ENCODE peak calls at places on chromosome 12, in seven cellular contexts. Q is endothelial cell of umbilical vein; R is effector memory CD4-positive, alpha-beta T cell; O is cardiac muscle cell; Y is H1; S is fibroblast of lung; G is aorta. J is an unnamed sample. For H3K4me1 and H3K27me3, the result is how much of the 10 kb centered on the place peaks cover.

GRCh38 chr12:7162691-7163114 is 26.8 kb upstream of the PEX5 start:
- DNase-seq in Y (peak), Q (no peak), R (peak), G (no peak), S (peak), O (peak), J (peak)

GRCh38 chr12:49882248-49882850 is 21.4 kb downstream of the FAIM2 start:
- DNase-seq in Y (no peak), S (peak), Q (no peak), G (peak), R (no peak), O (no peak), J (no peak)

GRCh38 chr12:18700254-18700653 is 37.6 kb downstream of the PLCZ1 start:
- DNase-seq in Y (no peak), Q (no peak), R (no peak), S (peak), O (no peak), G (peak), J (no peak)

GRCh38 chr12:713281-713875 is 39.0 kb upstream of the WNK1 start:
- DNase-seq in R (no peak), S (no peak), Q (no peak), G (no peak), O (no peak), Y (no peak), J (no peak)

GRCh38 chr12:666766-667308 is 3.6 kb upstream of the NINJ2 start:
- DNase-seq in Q (no peak), G (no peak), S (peak), Y (no peak), R (no peak), O (no peak), J (peak)

GRCh38 chr12:27644446-27644845 is 51.8 kb upstream of the REP15 start:
- DNase-seq in R (no peak), O (no peak), S (peak), Q (peak), G (no peak), Y (no peak), J (no peak)

GRCh38 chr12:107130830-107131760 is 37.7 kb upstream of the CRY1 start:
- DNase-seq in G (no peak), S (no peak), Y (no peak), O (peak), Q (peak), R (no peak), J (no peak)

GRCh38 chr12:83827860-83828259 is 1084.7 kb downstream of the SLC6A15 start:
- DNase-seq in S (no peak), Q (no peak), R (no peak), Y (no peak), G (no peak), O (no peak), J (no peak)

GRCh38 chr12:22437031-22437806 is 102.7 kb upstream of the ST8SIA1 start:
- DNase-seq in G (no peak), O (no peak), R (no peak), Q (no peak), S (peak), Y (no peak), J (no peak)

GRCh38 chr12:93174048-93174447 is 203.7 kb upstream of the NUDT4 start:
- DNase-seq in Q (peak), R (no peak), Y (no peak), O (no peak), G (no peak), S (peak), J (no peak)
- H3K4me1 ChIP-seq in Q (under half), R (under half), Y (under half), O (under half), G (under half), S (under half), J (under half)

GRCh38 chr12:53944209-53944608 is 5.6 kb downstream of the HOXC13 start:
- DNase-seq in O (no peak), Q (no peak), R (no peak), G (no peak), Y (no peak), S (no peak), J (no peak)
- H3K27me3 ChIP-seq in O (half or more), Q (half or more), R (half or more), G (under half), Y (half or more), S (half or more), J (half or more)

DNA sequence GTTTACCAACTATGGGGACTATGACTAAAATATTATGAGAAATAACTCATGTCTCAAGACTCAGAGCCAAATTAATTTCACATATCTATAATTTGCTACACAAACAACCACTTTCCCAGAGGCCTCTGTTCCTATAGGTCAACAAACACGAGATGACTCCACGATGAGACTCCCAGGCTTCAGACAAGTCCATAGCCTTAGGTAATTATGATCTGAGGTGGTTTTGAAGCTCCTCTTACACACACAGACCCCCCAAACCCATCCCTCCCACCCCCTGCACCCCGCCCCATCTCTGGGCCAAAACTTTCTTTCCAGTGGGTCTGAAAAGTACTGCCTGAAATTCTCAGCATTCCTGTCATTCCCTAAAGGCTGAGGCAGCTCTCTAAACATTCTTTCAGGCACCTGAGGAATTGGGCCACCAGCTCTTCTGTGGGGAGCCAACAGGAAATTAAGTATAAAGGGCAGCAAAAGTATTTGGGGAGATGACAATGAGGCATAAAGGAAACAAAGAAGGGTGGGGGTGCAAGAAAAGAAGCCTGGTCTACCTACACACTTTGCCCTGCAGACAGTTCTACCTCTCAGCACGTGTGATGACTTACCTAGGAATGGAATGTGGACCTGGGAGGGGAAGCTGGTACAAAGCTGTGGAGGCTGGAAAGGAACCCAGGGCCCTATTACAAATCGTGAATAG is 143.6 kb downstream of the PAWR start:
- DNase-seq in Q (peak), Y (peak), O (peak), R (no peak), S (peak), G (no peak), J (no peak)
- H3K4me3 ChIP-seq in Q (no peak), Y (no peak), O (no peak), R (no peak), S (no peak), G (no peak), J (no peak)

DNA sequence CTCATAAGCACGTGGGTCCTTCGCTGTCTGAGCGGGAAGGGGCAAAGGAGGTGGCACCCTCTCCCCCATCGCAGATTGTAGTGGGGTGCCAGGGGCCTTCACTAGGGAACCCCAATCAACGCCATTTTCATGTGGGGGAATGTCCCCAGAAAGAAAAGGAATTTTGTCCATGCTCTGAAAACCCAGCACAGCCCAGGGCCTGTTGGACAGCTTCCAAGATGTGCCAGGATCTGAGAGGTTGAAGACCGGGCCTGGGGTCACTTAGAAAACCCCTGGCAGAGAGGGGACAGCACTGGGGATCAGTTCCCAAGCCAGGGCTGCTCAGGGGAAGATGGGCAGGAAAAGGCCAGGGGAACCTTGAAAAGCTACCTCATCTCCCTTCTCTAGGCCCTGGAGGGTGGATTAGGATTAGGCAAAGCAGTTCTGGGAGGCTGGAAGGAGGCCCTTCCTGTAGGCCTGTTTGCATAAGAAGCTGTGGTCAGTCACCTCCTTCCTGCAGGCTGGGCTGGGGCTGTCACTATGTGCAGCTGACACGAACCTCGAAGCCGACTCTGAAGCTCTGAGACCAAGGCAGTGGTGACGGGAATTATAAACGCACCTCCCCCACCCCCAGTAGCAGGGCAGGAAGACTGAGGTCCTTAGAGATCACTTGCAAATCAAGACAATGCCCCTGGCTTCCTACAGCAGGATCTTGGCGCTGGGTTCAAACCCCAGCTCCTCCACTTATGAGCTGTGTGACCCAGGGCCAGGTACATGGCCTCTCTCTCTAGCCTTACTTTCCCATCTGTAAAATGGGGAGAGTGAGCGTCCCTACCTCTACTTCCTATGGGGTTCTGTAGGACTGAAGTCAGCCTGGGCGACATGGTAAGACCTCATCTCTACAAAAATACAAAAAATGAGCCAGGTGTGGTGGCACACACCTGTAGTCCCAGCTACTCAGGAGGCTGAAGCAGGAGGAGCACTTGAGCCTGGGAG is 29.0 kb downstream of the TESC start:
- DNase-seq in Q (no peak), G (peak), S (no peak), Y (no peak), O (no peak), R (no peak), J (no peak)
- H3K4me1 ChIP-seq in Q (under half), G (under half), S (under half), Y (under half), O (under half), R (under half), J (under half)

GRCh38 chr12:124172646-124173045 is 122.2 kb upstream of the RFLNA start:
- DNase-seq in O (no peak), Y (no peak), G (peak), R (no peak), Q (no peak), S (peak), J (no peak)
- H3K27me3 ChIP-seq in O (under half), Y (under half), G (under half), R (under half), Q (under half), S (under half), J (under half)

DNA sequence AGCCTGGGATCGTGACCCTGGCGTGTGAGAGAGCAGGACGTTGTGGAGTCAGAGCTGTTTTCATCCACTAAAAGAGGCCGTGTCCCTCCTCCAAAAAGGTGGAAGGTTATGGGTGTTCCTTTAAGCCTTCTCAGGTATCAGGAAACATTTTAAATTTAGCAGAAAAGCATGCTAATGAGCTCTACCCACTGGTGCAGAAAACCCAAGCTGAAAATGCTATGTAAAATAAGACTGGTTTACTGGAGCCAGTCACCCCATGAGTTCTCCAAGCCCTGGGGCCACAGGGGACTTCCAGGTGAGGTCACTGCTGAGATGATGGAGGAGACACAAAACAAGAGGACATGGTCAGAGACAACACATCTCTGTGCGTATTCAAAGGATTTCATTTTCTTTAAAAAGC is 14.0 kb downstream of the PRKAB1 start:
- DNase-seq in R (no peak), Y (no peak), S (no peak), Q (no peak), O (no peak), G (no peak), J (no peak)
- H3K4me3 ChIP-seq in R (no peak), Y (no peak), S (no peak), Q (no peak), O (no peak), G (no peak), J (no peak)

DNA sequence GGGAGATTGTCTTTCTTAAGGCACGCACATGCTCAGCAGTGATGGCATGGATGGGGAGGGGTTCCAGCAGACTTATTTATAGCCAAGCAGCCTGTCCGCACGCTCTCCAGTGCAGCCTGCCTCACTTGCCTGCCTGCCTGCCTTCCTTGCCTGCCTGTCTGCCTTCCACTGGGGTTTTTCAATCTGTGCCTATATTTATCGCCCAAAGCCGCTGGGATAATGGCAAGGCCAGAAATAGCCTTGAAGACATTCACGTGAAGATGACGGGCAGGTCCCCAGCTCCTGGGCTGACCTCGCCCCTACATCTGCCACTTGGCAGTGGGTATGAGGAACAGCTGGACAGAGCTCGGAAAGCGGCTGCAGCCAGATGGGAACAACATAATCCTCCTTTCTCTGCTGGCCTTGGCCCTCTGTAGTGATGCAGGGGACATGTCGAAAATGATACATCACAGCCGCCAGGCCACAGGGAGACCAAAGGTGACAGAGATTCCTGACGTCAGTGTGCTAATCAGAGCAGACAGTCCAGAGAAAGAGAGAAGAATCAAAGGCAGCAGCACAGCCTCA is 53.3 kb downstream of the PITPNM2 start:
- DNase-seq in Q (no peak), S (no peak), Y (no peak), R (no peak), G (no peak), O (peak), J (no peak)
- H3K4me1 ChIP-seq in Q (under half), S (under half), Y (under half), R (under half), G (under half), O (half or more), J (under half)

GRCh38 chr12:114670257-114670955 is 13.6 kb downstream of the TBX3 start:
- DNase-seq in Y (no peak), Q (peak), O (no peak), S (no peak), R (no peak), G (no peak), J (no peak)
- H3K27me3 ChIP-seq in Y (half or more), Q (under half), O (under half), S (under half), R (under half), G (under half), J (under half)

DNA sequence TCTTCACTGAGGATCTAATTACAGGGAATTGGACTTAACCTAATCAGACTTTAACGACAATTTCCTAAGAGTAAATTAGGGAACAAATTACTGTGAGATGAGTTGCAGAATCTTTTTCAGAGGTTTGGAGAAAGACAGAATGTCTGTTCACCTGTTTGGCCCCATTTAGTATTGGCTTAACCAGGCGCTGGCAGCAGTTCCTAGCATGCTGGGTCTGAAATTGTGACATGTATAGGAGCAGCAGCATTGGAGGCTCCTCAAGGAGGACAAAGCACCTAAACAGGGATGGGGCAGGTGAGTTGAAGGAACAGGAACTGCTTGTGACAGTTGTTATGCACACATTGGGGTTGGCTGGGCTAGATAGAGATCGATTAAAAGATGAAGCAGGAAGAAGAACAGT is 51.0 kb downstream of the KCNMB4 start:
- DNase-seq in Q (no peak), R (no peak), O (no peak), G (no peak), S (no peak), Y (no peak), J (no peak)
- H3K4me3 ChIP-seq in Q (no peak), R (no peak), O (no peak), G (no peak), S (no peak), Y (no peak), J (no peak)

GRCh38 chr12:11746940-11747716 is 97.7 kb downstream of the ETV6 start:
- DNase-seq in O (no peak), Q (no peak), R (no peak), Y (no peak), G (no peak), S (no peak), J (no peak)

GRCh38 chr12:11743748-11744147 is 94.3 kb downstream of the ETV6 start:
- DNase-seq in G (no peak), Q (no peak), Y (no peak), O (no peak), S (no peak), R (no peak), J (no peak)

GRCh38 chr12:11743333-11743732 is 93.9 kb downstream of the ETV6 start:
- DNase-seq in R (no peak), S (no peak), Y (no peak), O (no peak), G (no peak), Q (no peak), J (no peak)

GRCh38 chr12:11746024-11746771 is 96.7 kb downstream of the ETV6 start:
- DNase-seq in R (no peak), G (no peak), O (no peak), Q (peak), S (peak), Y (no peak), J (no peak)

DNA sequence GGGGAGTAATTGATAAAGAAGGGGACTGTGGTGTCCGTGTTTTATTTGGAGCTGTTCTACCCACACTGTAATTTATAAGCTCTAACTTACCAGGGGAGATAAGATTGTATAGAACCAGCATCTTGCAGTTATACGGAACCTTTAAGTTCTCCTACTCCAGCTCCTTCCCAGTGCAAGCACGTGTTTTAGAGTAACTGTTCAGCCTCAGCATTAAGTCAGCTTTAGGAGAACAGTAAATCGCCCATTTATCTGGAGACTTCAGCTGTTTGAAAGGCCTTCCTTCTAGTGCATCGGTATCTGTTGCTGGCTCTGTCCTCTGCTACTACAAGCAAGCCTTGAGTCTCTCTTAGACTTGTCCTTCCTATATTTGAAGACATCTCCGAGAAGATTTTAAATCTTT is 95.6 kb downstream of the ETV6 start:
- DNase-seq in O (no peak), R (no peak), Y (no peak), Q (no peak), G (no peak), S (no peak), J (no peak)
- H3K4me1 ChIP-seq in O (under half), R (under half), Y (under half), Q (under half), G (under half), S (under half), J (under half)

J was measured in CD4-positive, alpha-beta memory T cell.